ENCODE peak calls at places on chromosome 6, in five cellular contexts. L, Z, D, Y and E are unnamed samples.

GRCh38 chr6:68826501-68826900 is 191.4 kb downstream of the ADGRB3 start:
- DNase-seq in L (no peak), Z (no peak), D (no peak), Y (no peak), E (no peak)

GRCh38 chr6:85670573-85670972 is 27.9 kb upstream of the SYNCRIP start:
- DNase-seq in L (no peak), Z (no peak), D (no peak), Y (no peak), E (no peak)

GRCh38 chr6:17599885-17600526 is at the start of gene FAM8A1:
- DNase-seq in L (peak), Z (peak), D (peak), Y (peak), E (peak)

GRCh38 chr6:38554700-38555413 is 84.9 kb downstream of the BTBD9 start:
- DNase-seq in L (no peak), Z (no peak), D (no peak), Y (no peak), E (no peak)

GRCh38 chr6:99151634-99152344 is 197.7 kb downstream of the FAXC start:
- DNase-seq in L (no peak), Z (peak), D (peak), Y (peak), E (no peak)

GRCh38 chr6:36061236-36061635 is 33.6 kb downstream of the MAPK14 start:
- DNase-seq in L (no peak), Z (no peak), D (no peak), Y (no peak), E (no peak)

GRCh38 chr6:99589290-99589672 is 17.4 kb upstream of the PRDM13 start:
- DNase-seq in L (no peak), Z (no peak), D (peak), Y (no peak), E (no peak)

GRCh38 chr6:20708367-20709124 is 174.3 kb downstream of the CDKAL1 start:
- DNase-seq in L (peak), Z (no peak), D (peak), Y (no peak), E (no peak)

GRCh38 chr6:113837170-113837569 is 20.0 kb upstream of the MARCKS start:
- DNase-seq in L (no peak), Z (no peak), D (no peak), Y (no peak), E (no peak)

GRCh38 chr6:125821825-125822281 is 31.1 kb downstream of the NCOA7 start:
- DNase-seq in L (no peak), Z (no peak), D (peak), Y (no peak), E (no peak)

GRCh38 chr6:138590796-138591709 is 91.8 kb upstream of the NHSL1 start:
- DNase-seq in L (peak), Z (no peak), D (peak), Y (peak), E (no peak)

GRCh38 chr6:18022398-18023231 is 35.2 kb upstream of the KIF13A start:
- DNase-seq in L (no peak), Z (no peak), D (peak), Y (no peak), E (no peak)

GRCh38 chr6:170281331-170282292 is 9.3 kb downstream of the DLL1 start:
- DNase-seq in L (no peak), Z (no peak), D (no peak), Y (no peak), E (peak)

GRCh38 chr6:15443119-15443518 is 197.2 kb downstream of the JARID2 start:
- DNase-seq in L (no peak), Z (no peak), D (no peak), Y (peak), E (no peak)

GRCh38 chr6:166515072-166515810 is 71.2 kb downstream of the RAMACL start:
- DNase-seq in L (peak), Z (no peak), D (peak), Y (peak), E (peak)

GRCh38 chr6:163900570-163900969 is 486.1 kb downstream of the QKI start:
- DNase-seq in L (no peak), Z (no peak), D (no peak), Y (no peak), E (no peak)

GRCh38 chr6:46677314-46677654 is 10.4 kb upstream of the TDRD6 start:
- DNase-seq in L (no peak), Z (no peak), D (peak), Y (no peak), E (no peak)

GRCh38 chr6:33868143-33868542 is 64.3 kb upstream of the MLN start:
- DNase-seq in L (no peak), Z (no peak), D (no peak), Y (no peak), E (no peak)

GRCh38 chr6:168152306-168152963 is 73.4 kb upstream of the FRMD1 start:
- DNase-seq in L (no peak), Z (no peak), D (no peak), Y (no peak), E (no peak)